ENCODE peak calls at places on chromosomes 11 and 22, in seven cellular contexts. N is A549, A is esophagus muscularis mucosa, E is tibial nerve, Z is suprapubic skin, T is K562, V is GM12878. S is an unnamed sample.

GRCh38 chr11:96001037-96001436 is 77.1 kb upstream of the MTMR2 start:
- DNase-seq in N (no peak), A (peak; percentile 97), E (peak; percentile 84), Z (peak; percentile 91), T (no peak), V (no peak), S (peak; percentile 52)

GRCh38 chr11:93652161-93652597 is 9.3 kb upstream of the CEP295 start:
- DNase-seq in N (no peak), A (peak; percentile 42), E (no peak), Z (no peak), T (peak; percentile 18), V (no peak), S (no peak)

GRCh38 chr11:130798280-130798679 is 118.0 kb downstream of the SNX19 start:
- DNase-seq in N (no peak), A (peak; percentile 78), E (no peak), Z (no peak), T (no peak), V (no peak), S (no peak)

GRCh38 chr22:19962246-19962908 is 20.8 kb upstream of the TXNRD2 start:
- DNase-seq in N (peak; percentile 47), A (no peak), E (no peak), Z (no peak), T (peak; percentile 97), V (no peak), S (peak; percentile 90)

GRCh38 chr11:84719935-84720577 is 907.1 kb downstream of the DLG2 start:
- DNase-seq in N (no peak), A (no peak), E (no peak), Z (no peak), T (no peak), V (no peak), S (no peak)

GRCh38 chr22:38402204-38402603 is 52.8 kb downstream of the KCNJ4 start:
- DNase-seq in N (no peak), A (no peak), E (no peak), Z (no peak), T (no peak), V (no peak), S (no peak)

GRCh38 chr11:44348114-44348513 is 38.2 kb upstream of the ALX4 start:
- DNase-seq in N (no peak), A (no peak), E (no peak), Z (no peak), T (no peak), V (no peak), S (no peak)

GRCh38 chr11:132103006-132103405 is 732.6 kb downstream of the NTM start:
- DNase-seq in N (no peak), A (no peak), E (no peak), Z (no peak), T (no peak), V (no peak), S (no peak)

GRCh38 chr22:38429460-38430128 is 25.4 kb downstream of the KCNJ4 start:
- DNase-seq in N (no peak), A (no peak), E (no peak), Z (no peak), T (no peak), V (no peak), S (no peak)

GRCh38 chr11:125069008-125069407 is 5.9 kb downstream of the SLC37A2 start:
- DNase-seq in N (no peak), A (peak; percentile 64), E (no peak), Z (no peak), T (peak; percentile 54), V (no peak), S (no peak)

GRCh38 chr11:9831122-9831521 is 167.2 kb downstream of the SWAP70 start:
- DNase-seq in N (no peak), A (no peak), E (no peak), Z (no peak), T (no peak), V (no peak), S (no peak)

GRCh38 chr22:48660104-48660794 is 1167.4 kb downstream of the BRD1 start:
- DNase-seq in N (no peak), A (no peak), E (no peak), Z (no peak), T (no peak), V (no peak), S (no peak)

GRCh38 chr11:110907629-110908028 is 195.4 kb upstream of the ARHGAP20 start:
- DNase-seq in N (no peak), A (peak; percentile 29), E (no peak), Z (no peak), T (no peak), V (no peak), S (peak; percentile 47)

GRCh38 chr11:92932023-92932422 is 37.4 kb upstream of the MTNR1B start:
- DNase-seq in N (peak; percentile 10), A (no peak), E (no peak), Z (no peak), T (no peak), V (no peak), S (no peak)

GRCh38 chr11:59753650-59754493 is 1.3 kb upstream of the STX3 start:
- DNase-seq in N (peak; percentile 90), A (peak; percentile 97), E (peak; percentile 81), Z (peak; percentile 91), T (peak; percentile 88), V (peak; percentile 50), S (peak; percentile 90)

GRCh38 chr11:62546244-62546936 is at the start of gene AHNAK:
- DNase-seq in N (peak; percentile 67), A (no peak), E (peak; percentile 87), Z (peak; percentile 93), T (peak; percentile 82), V (no peak), S (peak; percentile 87)
- H3K4me1 ChIP-seq in N (peaks cover 61% of the 10 kb centered on the region), A (peaks cover 68% of the 10 kb centered on the region), E (peaks cover 57% of the 10 kb centered on the region), Z (peaks cover 72% of the 10 kb centered on the region), T (peaks cover 56% of the 10 kb centered on the region), V (peaks cover 57% of the 10 kb centered on the region), S (peaks cover 63% of the 10 kb centered on the region)

DNA sequence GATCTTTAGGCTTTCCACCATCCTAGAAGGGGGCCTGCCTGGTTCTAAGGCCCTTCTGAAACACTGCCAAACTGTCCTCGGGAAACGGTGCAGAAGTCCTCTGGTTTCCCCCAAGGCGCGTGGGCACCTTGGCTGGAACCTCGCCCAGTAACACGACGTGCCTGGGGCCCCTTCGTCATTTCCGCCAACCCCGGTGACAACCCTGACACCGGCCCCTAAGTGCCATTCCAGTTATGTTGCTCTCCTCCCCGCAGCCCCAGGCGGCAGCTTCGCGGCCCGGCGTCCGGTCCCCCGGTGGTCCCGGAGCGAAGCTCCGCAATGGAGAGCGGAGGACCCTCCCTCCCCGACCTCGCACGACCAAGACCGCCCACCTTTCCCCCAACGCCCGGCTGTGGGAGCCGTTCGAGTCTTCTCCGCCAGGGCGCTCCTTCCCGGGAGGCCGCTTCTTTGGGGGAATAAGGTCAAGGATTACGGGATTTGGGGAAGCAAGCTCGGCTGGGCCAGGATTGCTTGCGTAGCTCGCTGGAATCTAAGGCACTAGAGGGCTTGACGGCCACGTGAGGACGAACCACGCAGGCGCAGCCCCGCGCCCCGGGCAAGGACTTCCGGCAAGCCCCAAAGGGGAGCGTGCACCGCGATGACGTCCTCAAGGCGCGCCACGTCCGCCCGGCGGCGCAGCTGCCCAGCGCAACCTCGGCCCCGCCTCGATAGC is 648 bp downstream of the RNH1 start:
- DNase-seq in N (peak; percentile 96), A (peak; percentile 99), E (peak; percentile 88), Z (peak; percentile 98), T (peak; percentile 96), V (peak; percentile 83), S (peak; percentile 98)
- TF ChIP-seq EP300 in N (no peak), A (peak; percentile 81), E (peak; percentile 95), Z (no peak), T (no peak), V (no peak), S (peak; percentile 54)

GRCh38 chr11:112795896-112796686 is 165.1 kb upstream of the NCAM1 start:
- DNase-seq in N (no peak), A (no peak), E (no peak), Z (no peak), T (no peak), V (no peak), S (no peak)
- H3K4me1 ChIP-seq in N (no peaks in the 10 kb centered on the region), A (peaks cover 44% of the 10 kb centered on the region), E (no peaks in the 10 kb centered on the region), Z (no peaks in the 10 kb centered on the region), T (no peaks in the 10 kb centered on the region), V (peaks cover 3% of the 10 kb centered on the region), S (no peaks in the 10 kb centered on the region)

GRCh38 chr11:12005061-12005460 is 3.4 kb downstream of the DKK3 start:
- DNase-seq in N (no peak), A (no peak), E (no peak), Z (no peak), T (no peak), V (no peak), S (no peak)
- TF ChIP-seq EP300 in N (no peak), A (no peak), E (no peak), Z (no peak), T (no peak), V (no peak), S (no peak)

GRCh38 chr11:113673566-113674396 is 32.3 kb downstream of the TMPRSS5 start:
- DNase-seq in N (no peak), A (no peak), E (no peak), Z (no peak), T (no peak), V (no peak), S (no peak)
- H3K4me1 ChIP-seq in N (peaks cover 4% of the 10 kb centered on the region), A (no peaks in the 10 kb centered on the region), E (no peaks in the 10 kb centered on the region), Z (no peaks in the 10 kb centered on the region), T (peaks cover 28% of the 10 kb centered on the region), V (no peaks in the 10 kb centered on the region), S (no peaks in the 10 kb centered on the region)

S was measured in stomach.